ENCODE peak calls at places on chromosomes 16 and 17, in six cellular contexts. One of them, this sample, is unnamed.

GRCh38 chr17:80678621-80679020 is 134.0 kb downstream of the RPTOR start:
- DNase-seq in cardiac muscle cell: peak; percentile 56
- DNase-seq in transverse colon: no peak
- DNase-seq in H1: no peak
- DNase-seq in left ventricle myocardium inferior: no peak
- DNase-seq in fibroblast of lung: peak; percentile 64
- DNase-seq in this sample: no peak

GRCh38 chr16:4378202-4378666 is 6.6 kb downstream of the VASN start:
- DNase-seq in transverse colon: no peak
- DNase-seq in cardiac muscle cell: no peak
- DNase-seq in fibroblast of lung: no peak
- DNase-seq in left ventricle myocardium inferior: peak; percentile 54
- DNase-seq in H1: no peak
- DNase-seq in this sample: peak; percentile 70

GRCh38 chr17:50397111-50397918 is at the start of gene LRRC59:
- DNase-seq in transverse colon: peak; percentile 94
- DNase-seq in fibroblast of lung: peak; percentile 83
- DNase-seq in cardiac muscle cell: peak; percentile 89
- DNase-seq in left ventricle myocardium inferior: peak; percentile 90
- DNase-seq in H1: peak; percentile 98
- DNase-seq in this sample: peak; percentile 92

GRCh38 chr17:28735242-28735722 is 6.7 kb downstream of the NEK8 start:
- DNase-seq in left ventricle myocardium inferior: no peak
- DNase-seq in fibroblast of lung: no peak
- DNase-seq in H1: no peak
- DNase-seq in cardiac muscle cell: no peak
- DNase-seq in transverse colon: no peak
- DNase-seq in this sample: peak; percentile 50

GRCh38 chr16:57871457-57871856 is 69.2 kb upstream of the KIFC3 start:
- DNase-seq in transverse colon: no peak
- DNase-seq in H1: no peak
- DNase-seq in left ventricle myocardium inferior: no peak
- DNase-seq in fibroblast of lung: peak; percentile 31
- DNase-seq in cardiac muscle cell: peak; percentile 36
- DNase-seq in this sample: no peak

GRCh38 chr17:69524854-69525253 is 110.4 kb downstream of the MAP2K6 start:
- DNase-seq in left ventricle myocardium inferior: no peak
- DNase-seq in H1: no peak
- DNase-seq in fibroblast of lung: no peak
- DNase-seq in transverse colon: no peak
- DNase-seq in cardiac muscle cell: no peak
- DNase-seq in this sample: no peak

GRCh38 chr16:4501071-4501478 is 24.9 kb downstream of the HMOX2 start:
- DNase-seq in transverse colon: no peak
- DNase-seq in left ventricle myocardium inferior: no peak
- DNase-seq in fibroblast of lung: peak; percentile 57
- DNase-seq in H1: no peak
- DNase-seq in cardiac muscle cell: peak; percentile 57
- DNase-seq in this sample: no peak

GRCh38 chr17:80175411-80175810 is 5.6 kb downstream of the CARD14 start:
- DNase-seq in H1: no peak
- DNase-seq in cardiac muscle cell: peak; percentile 54
- DNase-seq in left ventricle myocardium inferior: no peak
- DNase-seq in transverse colon: no peak
- DNase-seq in fibroblast of lung: peak; percentile 27
- DNase-seq in this sample: no peak

GRCh38 chr17:43217614-43218087 is 6.0 kb downstream of the TMEM106A start:
- DNase-seq in transverse colon: no peak
- DNase-seq in fibroblast of lung: no peak
- DNase-seq in H1: no peak
- DNase-seq in cardiac muscle cell: no peak
- DNase-seq in left ventricle myocardium inferior: no peak
- DNase-seq in this sample: no peak

GRCh38 chr16:84532299-84532724 is 27.9 kb upstream of the MEAK7 start:
- DNase-seq in fibroblast of lung: peak; percentile 95
- DNase-seq in cardiac muscle cell: peak; percentile 97
- DNase-seq in transverse colon: peak; percentile 24
- DNase-seq in left ventricle myocardium inferior: peak; percentile 61
- DNase-seq in H1: no peak
- DNase-seq in this sample: no peak

GRCh38 chr16:76970745-76971099 is 220.3 kb upstream of the MON1B start:
- DNase-seq in H1: no peak
- DNase-seq in cardiac muscle cell: no peak
- DNase-seq in transverse colon: no peak
- DNase-seq in fibroblast of lung: no peak
- DNase-seq in left ventricle myocardium inferior: no peak
- DNase-seq in this sample: no peak

GRCh38 chr16:27174007-27174406 is 29.3 kb upstream of the KDM8 start:
- DNase-seq in transverse colon: peak; percentile 27
- DNase-seq in fibroblast of lung: no peak
- DNase-seq in H1: no peak
- DNase-seq in left ventricle myocardium inferior: no peak
- DNase-seq in cardiac muscle cell: no peak
- DNase-seq in this sample: no peak

GRCh38 chr17:50364715-50365114 is 8.3 kb downstream of the MRPL27 start:
- DNase-seq in fibroblast of lung: no peak
- DNase-seq in transverse colon: no peak
- DNase-seq in left ventricle myocardium inferior: no peak
- DNase-seq in cardiac muscle cell: no peak
- DNase-seq in H1: no peak
- DNase-seq in this sample: no peak

GRCh38 chr17:63446981-63447687 is 1.0 kb upstream of the CYB561 start:
- DNase-seq in transverse colon: peak; percentile 56
- DNase-seq in fibroblast of lung: no peak
- DNase-seq in cardiac muscle cell: peak; percentile 91
- DNase-seq in H1: peak; percentile 82
- DNase-seq in left ventricle myocardium inferior: no peak
- DNase-seq in this sample: peak; percentile 45

GRCh38 chr16:25374556-25374955 is 116.9 kb upstream of the ZKSCAN2 start:
- DNase-seq in fibroblast of lung: no peak
- DNase-seq in left ventricle myocardium inferior: no peak
- DNase-seq in H1: no peak
- DNase-seq in cardiac muscle cell: no peak
- DNase-seq in transverse colon: no peak
- DNase-seq in this sample: no peak

GRCh38 chr16:77898671-77899211 is 110.4 kb downstream of the VAT1L start:
- DNase-seq in cardiac muscle cell: peak; percentile 34
- DNase-seq in fibroblast of lung: peak; percentile 93
- DNase-seq in left ventricle myocardium inferior: no peak
- DNase-seq in transverse colon: no peak
- DNase-seq in H1: no peak
- DNase-seq in this sample: no peak

GRCh38 chr17:21170829-21171228 is 43.1 kb downstream of the TMEM11 start:
- DNase-seq in transverse colon: no peak
- DNase-seq in left ventricle myocardium inferior: no peak
- DNase-seq in H1: no peak
- DNase-seq in cardiac muscle cell: no peak
- DNase-seq in fibroblast of lung: no peak
- DNase-seq in this sample: no peak

GRCh38 chr16:89821438-89822187 is 5.2 kb upstream of the FANCA start:
- DNase-seq in left ventricle myocardium inferior: no peak
- DNase-seq in transverse colon: no peak
- DNase-seq in fibroblast of lung: no peak
- DNase-seq in H1: no peak
- DNase-seq in cardiac muscle cell: no peak
- DNase-seq in this sample: no peak

GRCh38 chr17:64332502-64332901 is 58.2 kb downstream of the PECAM1 start:
- DNase-seq in cardiac muscle cell: no peak
- DNase-seq in transverse colon: no peak
- DNase-seq in left ventricle myocardium inferior: peak; percentile 29
- DNase-seq in fibroblast of lung: no peak
- DNase-seq in H1: no peak
- DNase-seq in this sample: no peak

GRCh38 chr17:56262854-56263253 is 109.6 kb downstream of the ANKFN1 start:
- DNase-seq in fibroblast of lung: no peak
- DNase-seq in H1: no peak
- DNase-seq in cardiac muscle cell: no peak
- DNase-seq in left ventricle myocardium inferior: no peak
- DNase-seq in transverse colon: no peak
- DNase-seq in this sample: no peak

GRCh38 chr17:42132941-42133340 is 10.3 kb downstream of the HSPB9 start:
- DNase-seq in left ventricle myocardium inferior: peak; percentile 52
- DNase-seq in transverse colon: peak; percentile 77
- DNase-seq in H1: no peak
- DNase-seq in fibroblast of lung: peak; percentile 71
- DNase-seq in cardiac muscle cell: peak; percentile 80
- DNase-seq in this sample: peak; percentile 73

GRCh38 chr16:65200374-65200773 is 78.5 kb upstream of the CDH11 start:
- DNase-seq in transverse colon: no peak
- DNase-seq in cardiac muscle cell: no peak
- DNase-seq in left ventricle myocardium inferior: no peak
- DNase-seq in fibroblast of lung: no peak
- DNase-seq in H1: no peak
- DNase-seq in this sample: no peak

GRCh38 chr17:15194859-15195277 is 70.3 kb downstream of the PMP22 start:
- DNase-seq in transverse colon: no peak
- DNase-seq in cardiac muscle cell: no peak
- DNase-seq in fibroblast of lung: no peak
- DNase-seq in left ventricle myocardium inferior: no peak
- DNase-seq in H1: no peak
- DNase-seq in this sample: no peak

GRCh38 chr16:67349172-67349571 is 22.6 kb downstream of the LRRC36 start:
- DNase-seq in H1: no peak
- DNase-seq in transverse colon: no peak
- DNase-seq in cardiac muscle cell: peak; percentile 37
- DNase-seq in fibroblast of lung: peak; percentile 48
- DNase-seq in left ventricle myocardium inferior: no peak
- DNase-seq in this sample: no peak

DNA sequence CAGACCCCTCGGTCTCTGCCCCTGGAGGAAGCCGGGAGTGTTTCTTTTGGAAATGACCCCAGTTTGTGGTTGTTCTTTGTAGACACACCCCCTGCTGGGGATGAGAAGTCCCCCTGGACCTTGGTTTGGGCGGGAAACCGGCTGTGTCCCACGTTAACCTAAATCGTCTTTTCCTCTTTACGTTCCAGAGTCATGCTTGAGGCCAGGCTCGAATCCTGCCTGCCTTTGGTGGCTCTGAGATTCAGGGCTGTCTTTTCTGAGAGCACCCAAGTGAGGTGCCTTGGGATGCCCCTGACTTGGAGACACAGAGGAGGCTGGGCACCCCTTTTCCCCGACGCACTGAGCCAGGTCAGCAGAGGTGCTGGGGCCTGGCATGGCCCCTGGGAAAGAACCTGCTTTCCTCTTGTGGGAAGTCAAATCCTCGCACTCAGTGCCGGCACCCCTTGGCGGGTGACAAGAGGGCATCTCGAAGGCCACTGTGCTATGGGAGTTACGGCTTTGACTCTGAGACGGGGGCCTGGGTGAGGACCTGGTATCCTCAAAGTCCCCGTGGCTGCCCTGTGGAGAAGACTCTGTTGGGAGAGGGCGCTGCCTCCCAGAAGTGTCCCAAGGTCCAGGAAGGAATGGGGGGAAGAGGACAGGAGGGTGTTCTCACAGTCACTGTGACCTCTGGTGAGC is 116.8 kb downstream of the METRNL start:
- DNase-seq in transverse colon: no peak
- DNase-seq in fibroblast of lung: peak; percentile 67
- DNase-seq in cardiac muscle cell: peak; percentile 55
- DNase-seq in H1: no peak
- DNase-seq in left ventricle myocardium inferior: peak; percentile 17
- DNase-seq in this sample: no peak
- H3K9me3 ChIP-seq in transverse colon: no peaks in the 10 kb centered on the region
- H3K9me3 ChIP-seq in fibroblast of lung: no peaks in the 10 kb centered on the region
- H3K9me3 ChIP-seq in cardiac muscle cell: no peaks in the 10 kb centered on the region
- H3K9me3 ChIP-seq in H1: peaks cover 66% of the 10 kb centered on the region
- H3K9me3 ChIP-seq in left ventricle myocardium inferior: no peaks in the 10 kb centered on the region
- H3K9me3 ChIP-seq in this sample: no peaks in the 10 kb centered on the region

GRCh38 chr17:67290244-67290993 is 45.4 kb upstream of the HELZ start:
- DNase-seq in fibroblast of lung: no peak
- DNase-seq in H1: no peak
- DNase-seq in cardiac muscle cell: peak; percentile 30
- DNase-seq in left ventricle myocardium inferior: no peak
- DNase-seq in transverse colon: no peak
- DNase-seq in this sample: no peak

GRCh38 chr17:67294451-67295199 is 49.6 kb upstream of the HELZ start:
- DNase-seq in left ventricle myocardium inferior: no peak
- DNase-seq in fibroblast of lung: no peak
- DNase-seq in cardiac muscle cell: no peak
- DNase-seq in transverse colon: no peak
- DNase-seq in H1: no peak
- DNase-seq in this sample: peak; percentile 61

GRCh38 chr17:67289174-67289876 is 44.3 kb upstream of the HELZ start:
- DNase-seq in H1: no peak
- DNase-seq in cardiac muscle cell: peak; percentile 98
- DNase-seq in fibroblast of lung: peak; percentile 88
- DNase-seq in left ventricle myocardium inferior: peak; percentile 90
- DNase-seq in transverse colon: peak; percentile 30
- DNase-seq in this sample: peak; percentile 50

GRCh38 chr17:67290994-67291362 is 46.0 kb upstream of the HELZ start:
- DNase-seq in cardiac muscle cell: no peak
- DNase-seq in transverse colon: no peak
- DNase-seq in left ventricle myocardium inferior: no peak
- DNase-seq in H1: no peak
- DNase-seq in fibroblast of lung: no peak
- DNase-seq in this sample: no peak

GRCh38 chr17:67293251-67294203 is 48.5 kb upstream of the HELZ start:
- DNase-seq in cardiac muscle cell: peak; percentile 70
- DNase-seq in left ventricle myocardium inferior: peak; percentile 61
- DNase-seq in transverse colon: peak; percentile 74
- DNase-seq in H1: peak; percentile 79
- DNase-seq in fibroblast of lung: peak; percentile 50
- DNase-seq in this sample: peak; percentile 50
- TF ChIP-seq CTCF in cardiac muscle cell: peak; percentile 86
- TF ChIP-seq CTCF in left ventricle myocardium inferior: peak; percentile 90
- TF ChIP-seq CTCF in transverse colon: peak; percentile 83
- TF ChIP-seq CTCF in H1: peak; percentile 90
- TF ChIP-seq CTCF in fibroblast of lung: peak; percentile 82
- TF ChIP-seq CTCF in this sample: peak; percentile 53

GRCh38 chr17:74744349-74744713 is 4.1 kb upstream of the NHERF1 start:
- DNase-seq in left ventricle myocardium inferior: peak; percentile 11
- DNase-seq in fibroblast of lung: no peak
- DNase-seq in H1: no peak
- DNase-seq in cardiac muscle cell: no peak
- DNase-seq in transverse colon: no peak
- DNase-seq in this sample: no peak

GRCh38 chr17:74740641-74741387 is 3.8 kb downstream of the RAB37 start:
- DNase-seq in cardiac muscle cell: no peak
- DNase-seq in left ventricle myocardium inferior: peak; percentile 2
- DNase-seq in transverse colon: no peak
- DNase-seq in fibroblast of lung: no peak
- DNase-seq in H1: no peak
- DNase-seq in this sample: no peak

GRCh38 chr17:74742978-74743545 is 5.4 kb upstream of the NHERF1 start:
- DNase-seq in H1: no peak
- DNase-seq in transverse colon: no peak
- DNase-seq in left ventricle myocardium inferior: peak; percentile 7
- DNase-seq in fibroblast of lung: no peak
- DNase-seq in cardiac muscle cell: no peak
- DNase-seq in this sample: no peak

GRCh38 chr17:74743755-74744154 is 4.7 kb upstream of the NHERF1 start:
- DNase-seq in transverse colon: no peak
- DNase-seq in cardiac muscle cell: no peak
- DNase-seq in fibroblast of lung: no peak
- DNase-seq in left ventricle myocardium inferior: no peak
- DNase-seq in H1: no peak
- DNase-seq in this sample: no peak

GRCh38 chr17:74742153-74742515 is 5.1 kb downstream of the RAB37 start:
- DNase-seq in cardiac muscle cell: no peak
- DNase-seq in fibroblast of lung: no peak
- DNase-seq in H1: no peak
- DNase-seq in transverse colon: peak; percentile 71
- DNase-seq in left ventricle myocardium inferior: peak; percentile 17
- DNase-seq in this sample: no peak
- H3K4me3 ChIP-seq in cardiac muscle cell: no peak overlapping the region
- H3K4me3 ChIP-seq in fibroblast of lung: no peak overlapping the region
- H3K4me3 ChIP-seq in H1: no peak overlapping the region
- H3K4me3 ChIP-seq in transverse colon: no peak overlapping the region
- H3K4me3 ChIP-seq in left ventricle myocardium inferior: no peak overlapping the region
- H3K4me3 ChIP-seq in this sample: no peak overlapping the region

GRCh38 chr17:27066315-27066714 is 227.6 kb upstream of the WSB1 start:
- DNase-seq in cardiac muscle cell: no peak
- DNase-seq in fibroblast of lung: no peak
- DNase-seq in transverse colon: no peak
- DNase-seq in H1: no peak
- DNase-seq in left ventricle myocardium inferior: no peak
- DNase-seq in this sample: no peak
- H3K9me3 ChIP-seq in cardiac muscle cell: no peaks in the 10 kb centered on the region
- H3K9me3 ChIP-seq in fibroblast of lung: no peaks in the 10 kb centered on the region
- H3K9me3 ChIP-seq in transverse colon: no peaks in the 10 kb centered on the region
- H3K9me3 ChIP-seq in H1: peaks cover 66% of the 10 kb centered on the region
- H3K9me3 ChIP-seq in left ventricle myocardium inferior: no peaks in the 10 kb centered on the region
- H3K9me3 ChIP-seq in this sample: no peaks in the 10 kb centered on the region

This sample was measured in pancreas.